ENCODE peak calls at places on chromosomes 6 and 20, in seven cellular contexts. B is PC-9, P is GM23248, E is uterus, N is cardiac muscle cell, R is Peyer's patch, T is NT2/D1. U is an unnamed sample. For H3K4me1, the result is how much of the 10 kb centered on the place peaks cover.

GRCh38 chr6:37029249-37029959 is 23.9 kb downstream of the FGD2 start:
- DNase-seq in B (peak), E (peak), P (peak), N (peak), R (peak), T (peak), U (peak)

GRCh38 chr6:43954311-43955131 is 172.7 kb downstream of the MRPL14 start:
- DNase-seq in R (no peak), E (no peak), T (no peak), N (no peak), B (no peak), P (no peak), U (peak)

GRCh38 chr20:36808317-36809257 is 35.0 kb upstream of the DSN1 start:
- DNase-seq in B (peak), T (peak), N (peak), P (peak), R (peak), E (peak), U (peak)

GRCh38 chr6:49326337-49326736 is 136.7 kb downstream of the MMUT start:
- DNase-seq in P (peak), E (no peak), T (no peak), R (no peak), B (peak), N (no peak), U (no peak)

GRCh38 chr6:1611572-1612385 is 2.1 kb downstream of the FOXC1 start:
- DNase-seq in N (no peak), P (peak), R (peak), T (no peak), B (no peak), E (no peak), U (peak)

GRCh38 chr6:151805286-151805840 is 2.1 kb upstream of the ESR1 start:
- DNase-seq in N (peak), B (no peak), R (no peak), E (peak), P (peak), T (no peak), U (peak)

GRCh38 chr6:138666636-138667035 is 106.9 kb upstream of the CCDC28A start:
- DNase-seq in R (no peak), E (no peak), B (no peak), P (no peak), T (no peak), N (no peak), U (no peak)

GRCh38 chr6:16408766-16409165 is 170.4 kb downstream of the GMPR start:
- DNase-seq in P (no peak), R (no peak), B (no peak), N (no peak), T (no peak), E (no peak), U (no peak)

GRCh38 chr6:159654483-159655098 is 38.5 kb downstream of the SOD2 start:
- DNase-seq in B (peak), T (peak), P (peak), N (peak), E (no peak), R (no peak), U (no peak)

GRCh38 chr6:69138893-69139494 is 503.9 kb downstream of the ADGRB3 start:
- DNase-seq in T (no peak), B (no peak), N (peak), R (no peak), P (no peak), E (no peak), U (no peak)

GRCh38 chr6:10747251-10747972 is at the start of gene TMEM14B:
- DNase-seq in E (peak), P (peak), N (peak), T (peak), R (peak), B (peak), U (peak)

GRCh38 chr20:152131-152530 is 5.1 kb upstream of the DEFB127 start:
- DNase-seq in T (no peak), N (no peak), E (no peak), R (no peak), P (no peak), B (no peak), U (no peak)

GRCh38 chr20:63573739-63574131 is 304 bp downstream of the HELZ2 start:
- DNase-seq in T (no peak), R (no peak), E (no peak), B (no peak), P (peak), N (no peak), U (no peak)

GRCh38 chr6:69985180-69985579 is 118.8 kb downstream of the COL19A1 start:
- DNase-seq in B (no peak), T (no peak), P (peak), R (no peak), E (no peak), N (no peak), U (no peak)

GRCh38 chr6:4762294-4762693 is 13.9 kb upstream of the CDYL start:
- DNase-seq in T (no peak), R (no peak), B (no peak), E (no peak), N (no peak), P (no peak), U (no peak)

GRCh38 chr20:1272368-1273155 is 6.5 kb downstream of the SNPH start:
- DNase-seq in E (no peak), B (no peak), P (no peak), R (no peak), T (no peak), N (no peak), U (no peak)

GRCh38 chr6:56347526-56347925 is 100.1 kb upstream of the COL21A1 start:
- DNase-seq in T (no peak), E (no peak), R (no peak), B (no peak), P (peak), N (no peak), U (no peak)

GRCh38 chr6:137846772-137847313 is 20.2 kb upstream of the TNFAIP3 start:
- DNase-seq in E (no peak), B (no peak), T (no peak), P (no peak), R (peak), N (no peak), U (peak)

GRCh38 chr6:112016335-112016734 is 37.6 kb upstream of the CCN6 start:
- DNase-seq in E (no peak), R (no peak), B (no peak), T (no peak), P (peak), N (no peak), U (peak)

GRCh38 chr20:48153523-48153922 is 368.2 kb upstream of the SULF2 start:
- DNase-seq in P (no peak), R (no peak), T (no peak), E (no peak), B (peak), N (no peak), U (no peak)

GRCh38 chr6:54981647-54982046 is 135.1 kb downstream of the FAM83B start:
- DNase-seq in E (no peak), B (no peak), N (no peak), P (peak), T (no peak), R (no peak), U (no peak)

GRCh38 chr20:3815703-3816315 is 4.5 kb upstream of the AP5S1 start:
- DNase-seq in P (no peak), R (no peak), N (no peak), E (no peak), T (no peak), B (no peak), U (no peak)

GRCh38 chr20:48616481-48616880 is 211.3 kb downstream of the PREX1 start:
- DNase-seq in T (no peak), N (no peak), B (no peak), P (no peak), R (no peak), E (no peak), U (no peak)

GRCh38 chr6:13422601-13423247 is 64.7 kb downstream of the GFOD1 start:
- DNase-seq in B (no peak), T (peak), E (no peak), N (peak), R (no peak), P (no peak), U (peak)

GRCh38 chr6:5763871-5764270 is 242.9 kb downstream of the NRN1 start:
- DNase-seq in N (no peak), T (no peak), R (no peak), E (no peak), B (no peak), P (no peak), U (no peak)
- H3K4me1 ChIP-seq in N (under half), T (under half), R (under half), E (under half), B (under half), P (under half), U (under half)

GRCh38 chr6:53336070-53336469 is 12.7 kb downstream of the ELOVL5 start:
- DNase-seq in B (no peak), T (no peak), N (no peak), E (no peak), R (no peak), P (no peak), U (no peak)

GRCh38 chr6:53331678-53332077 is 17.1 kb downstream of the ELOVL5 start:
- DNase-seq in T (no peak), B (no peak), R (no peak), E (no peak), P (no peak), N (no peak), U (no peak)

GRCh38 chr6:53330137-53330536 is 18.6 kb downstream of the ELOVL5 start:
- DNase-seq in E (no peak), P (no peak), N (no peak), T (no peak), R (no peak), B (no peak), U (no peak)

GRCh38 chr6:53335224-53335994 is 13.3 kb downstream of the ELOVL5 start:
- DNase-seq in E (no peak), N (no peak), P (no peak), T (no peak), B (no peak), R (peak), U (no peak)

DNA sequence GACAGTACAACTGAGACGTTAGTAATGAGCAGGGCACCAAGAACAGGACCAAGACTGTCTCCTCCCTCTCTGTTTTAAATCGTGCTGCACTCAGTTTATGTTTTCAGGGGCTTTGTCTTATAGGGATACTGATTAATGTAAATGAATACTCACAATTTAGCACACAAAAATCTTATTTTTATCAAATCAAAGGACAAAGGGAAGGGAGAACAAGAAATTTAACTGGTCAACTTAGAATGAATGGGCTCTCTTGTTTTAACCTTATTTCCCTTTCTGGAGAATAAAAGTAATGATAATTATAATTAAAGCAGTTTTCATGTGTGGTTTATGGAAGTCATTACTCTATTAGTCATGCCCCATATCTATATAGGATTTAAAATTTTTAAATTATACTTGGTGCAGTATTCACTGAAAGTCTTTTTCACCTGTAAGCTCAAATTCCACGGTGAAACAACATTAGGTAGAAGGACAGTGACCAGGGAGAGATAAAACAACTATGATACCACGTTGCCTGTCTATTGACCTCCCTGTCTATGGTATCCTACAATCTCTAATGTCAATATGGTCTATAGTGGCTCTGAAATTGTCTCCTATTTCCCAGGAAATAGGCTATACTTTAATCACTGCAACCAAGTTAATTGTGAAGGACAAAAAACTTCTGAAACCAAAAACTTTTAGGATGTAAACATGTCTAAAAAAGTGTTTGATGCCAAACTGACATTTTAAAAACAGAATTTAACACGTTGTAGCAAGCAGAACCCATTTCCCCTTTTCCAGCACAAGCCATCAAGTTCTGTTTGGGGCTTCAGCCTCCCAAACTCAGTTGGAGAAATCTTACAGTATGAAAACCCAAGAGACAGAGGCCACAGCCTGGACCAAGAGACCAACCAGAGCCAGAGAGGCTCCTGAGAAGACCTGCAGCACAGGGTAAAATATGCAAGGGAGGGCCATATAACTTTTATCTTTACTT is 15.0 kb downstream of the ELOVL5 start:
- DNase-seq in T (no peak), P (no peak), N (no peak), B (no peak), R (no peak), E (no peak), U (no peak)
- H3K4me1 ChIP-seq in T (under half), P (under half), N (under half), B (under half), R (under half), E (under half), U (under half)

GRCh38 chr20:38141889-38142494 is 23.1 kb downstream of the TGM2 start:
- DNase-seq in R (no peak), T (no peak), E (no peak), N (no peak), P (no peak), B (no peak), U (peak)

GRCh38 chr20:38141154-38141888 is 23.7 kb downstream of the TGM2 start:
- DNase-seq in P (peak), E (no peak), T (no peak), R (no peak), B (no peak), N (no peak), U (peak)

GRCh38 chr20:38139156-38139912 is 25.7 kb downstream of the TGM2 start:
- DNase-seq in N (no peak), T (no peak), E (no peak), B (no peak), R (no peak), P (no peak), U (no peak)

GRCh38 chr20:38138086-38138777 is 26.8 kb downstream of the TGM2 start:
- DNase-seq in R (no peak), E (no peak), N (no peak), P (no peak), B (peak), T (no peak), U (no peak)

DNA sequence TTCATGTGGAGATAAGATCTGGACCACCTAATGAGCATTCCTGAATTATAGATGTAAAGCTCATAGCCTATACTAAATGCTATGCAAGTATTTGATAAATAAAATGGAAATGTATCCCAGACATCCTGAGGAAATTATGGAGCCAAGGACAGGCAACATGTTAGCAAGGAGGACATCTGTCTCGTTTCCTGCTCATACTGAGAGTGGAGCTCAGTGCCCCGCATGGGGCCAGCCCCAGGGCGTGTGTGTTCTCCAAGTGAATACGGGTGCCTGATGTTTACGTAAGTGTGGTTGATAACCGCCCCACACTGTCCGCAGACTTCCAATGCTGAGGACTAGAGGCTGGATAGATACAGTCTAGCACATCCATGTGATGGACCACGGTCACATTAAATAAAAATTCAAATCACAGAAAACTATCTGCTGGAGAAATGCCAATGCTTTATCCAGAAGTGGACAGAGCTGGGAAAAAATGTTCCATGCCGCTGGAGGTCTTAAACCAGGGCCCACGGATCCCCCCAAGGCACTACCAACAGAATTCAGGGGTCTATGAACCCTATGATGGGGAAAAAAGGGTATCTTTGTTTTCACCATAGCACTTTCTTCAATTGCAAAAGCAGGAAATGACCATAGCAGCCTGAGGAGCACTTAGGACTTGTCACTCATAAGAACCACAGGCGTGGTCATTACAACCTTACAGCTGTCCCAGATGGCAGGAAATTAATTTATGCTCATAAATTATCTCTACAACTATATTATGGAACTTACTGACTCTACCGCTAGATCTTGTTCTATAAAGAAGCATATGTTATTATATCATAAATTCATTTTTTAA is 24.9 kb downstream of the TGM2 start:
- DNase-seq in E (peak), P (no peak), R (peak), B (peak), T (no peak), N (no peak), U (no peak)
- H3K4me1 ChIP-seq in E (under half), P (under half), R (half or more), B (half or more), T (under half), N (under half), U (under half)

DNA sequence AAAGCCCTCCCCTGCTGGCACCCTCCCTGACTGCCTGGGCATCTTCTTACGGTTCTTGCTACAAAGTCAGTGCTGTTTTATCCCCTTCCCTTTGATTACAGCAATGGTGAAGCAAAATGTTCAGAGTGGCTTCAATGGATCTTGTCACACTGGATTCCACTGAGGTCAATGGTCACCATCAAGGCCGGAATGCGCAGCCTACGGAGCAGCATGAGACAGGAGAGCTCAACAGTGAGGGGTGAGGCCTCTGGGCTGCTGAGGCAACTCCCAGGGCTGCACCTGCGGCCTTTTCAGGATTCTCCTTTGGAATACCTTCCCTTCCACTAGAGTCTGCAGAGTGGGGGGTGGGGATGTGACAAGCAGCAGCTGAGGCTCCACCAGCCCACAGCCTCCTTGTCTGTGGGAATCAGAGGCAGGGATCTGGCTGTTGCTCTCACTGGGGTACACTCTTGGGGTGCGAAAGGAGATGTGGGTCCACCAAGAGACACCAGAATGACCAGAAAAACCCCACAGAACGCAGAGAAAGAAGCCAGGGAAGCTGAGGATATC is 40.4 kb upstream of the EMILIN3 start:
- DNase-seq in B (no peak), T (no peak), R (no peak), P (no peak), N (no peak), E (no peak), U (no peak)
- H3K4me1 ChIP-seq in B (under half), T (under half), R (under half), P (under half), N (under half), E (under half), U (under half)

DNA sequence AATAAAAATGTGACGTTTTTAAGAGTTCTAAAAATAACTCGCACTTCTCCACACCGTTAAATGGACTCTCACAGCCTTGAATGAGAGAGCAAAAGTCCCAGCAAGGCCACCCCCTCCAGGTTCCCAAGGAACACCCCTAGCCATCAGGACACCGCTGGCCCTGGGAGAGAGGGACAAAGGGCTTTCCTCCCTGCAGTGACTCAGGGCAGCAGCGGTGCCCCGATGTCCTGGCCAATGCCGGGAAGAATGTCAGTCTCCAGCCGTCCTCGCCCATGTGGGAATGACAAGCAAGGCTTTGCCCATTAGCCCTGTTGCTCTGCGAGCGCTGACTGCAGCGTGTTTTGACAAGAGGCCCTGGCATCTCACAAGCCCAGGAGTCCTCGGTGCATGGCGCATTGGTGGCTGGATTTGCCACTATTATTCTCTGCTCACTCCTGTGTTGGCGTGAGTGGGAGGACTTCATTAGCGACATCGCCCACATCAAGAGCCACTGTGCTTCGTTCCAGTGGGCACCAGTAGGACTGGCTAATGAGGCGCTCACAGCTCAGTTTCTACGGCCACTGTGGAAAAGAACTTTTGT is 336.8 kb downstream of the TAF4 start:
- DNase-seq in T (no peak), N (no peak), P (no peak), E (no peak), B (no peak), R (no peak), U (peak)
- H3K4me1 ChIP-seq in T (under half), N (under half), P (under half), E (under half), B (under half), R (under half), U (under half)

DNA sequence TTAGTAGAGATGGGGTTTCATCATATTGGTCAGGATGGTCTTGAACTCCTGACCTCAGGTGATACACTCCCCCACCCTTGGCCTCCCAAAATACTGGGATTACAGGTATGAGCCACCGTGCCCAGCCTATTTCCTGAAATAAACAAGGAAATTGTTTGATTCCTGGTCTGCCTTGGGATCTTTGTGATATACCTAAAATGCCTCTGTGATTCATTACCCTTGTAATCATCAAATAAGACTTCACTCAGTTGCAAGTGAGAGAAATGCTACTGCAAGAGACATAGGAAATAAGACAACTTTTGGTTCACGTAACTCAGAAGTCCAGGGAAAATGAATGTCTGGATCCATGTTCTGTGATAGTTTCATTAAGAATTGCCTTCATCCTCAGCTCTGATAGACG is 173.2 kb upstream of the MARCKS start:
- DNase-seq in R (no peak), E (no peak), T (no peak), B (peak), N (no peak), P (no peak), U (no peak)
- H3K4me1 ChIP-seq in R (under half), E (under half), T (under half), B (under half), N (under half), P (under half), U (under half)